ENCODE peak calls at places on chromosomes 11 and 22, in ten cellular contexts. J is PC-3, W is stomach, S is dorsolateral prefrontal cortex, C is A549, E is brain microvascular endothelial cell, Z is psoas muscle, P is pancreas, R is tibial nerve, D is epithelial cell of esophagus. Q is an unnamed sample.

GRCh38 chr11:76648061-76648460 is 22.5 kb downstream of the LRRC32 start:
- DNase-seq in C (no peak), S (no peak), R (no peak), Z (no peak), W (no peak), E (no peak), J (no peak), D (no peak), P (no peak), Q (no peak)

GRCh38 chr11:61960532-61960931 is 6.9 kb downstream of the FTH1 start:
- DNase-seq in C (no peak), D (no peak), J (no peak), W (no peak), Z (no peak), E (no peak), S (no peak), P (peak; percentile 13), R (no peak), Q (no peak)

GRCh38 chr22:44723801-44724200 is 21.8 kb downstream of the PRR5 start:
- DNase-seq in J (peak; percentile 39), W (no peak), R (no peak), Z (no peak), C (peak; percentile 39), E (peak; percentile 20), P (no peak), S (no peak), D (peak; percentile 48), Q (no peak)

GRCh38 chr11:14266622-14267021 is 92.4 kb downstream of the RRAS2 start:
- DNase-seq in C (no peak), P (no peak), R (no peak), Z (no peak), S (no peak), E (no peak), D (no peak), J (no peak), W (no peak), Q (no peak)

GRCh38 chr11:819943-820649 is 1.4 kb downstream of the PNPLA2 start:
- DNase-seq in S (no peak), R (peak; percentile 73), C (peak; percentile 77), Z (peak; percentile 88), E (no peak), D (peak; percentile 85), P (peak; percentile 95), J (peak; percentile 88), W (peak; percentile 97), Q (peak; percentile 62)

GRCh38 chr11:78045851-78046485 is 17.7 kb upstream of the THRSP start:
- DNase-seq in C (peak; percentile 81), R (peak; percentile 69), P (peak; percentile 68), S (peak; percentile 80), W (peak; percentile 89), E (peak; percentile 52), D (peak; percentile 60), J (peak; percentile 90), Z (peak; percentile 86), Q (peak; percentile 68)

GRCh38 chr11:46543564-46543963 is 50.3 kb downstream of the AMBRA1 start:
- DNase-seq in S (no peak), P (no peak), E (no peak), J (no peak), R (no peak), D (no peak), W (no peak), Z (no peak), C (no peak), Q (no peak)

GRCh38 chr22:27101288-27101687 is 443.9 kb downstream of the MIAT start:
- DNase-seq in P (no peak), R (no peak), E (no peak), D (no peak), Z (no peak), C (no peak), S (no peak), J (no peak), W (no peak), Q (no peak)

GRCh38 chr11:68978931-68979591 is 1.7 kb downstream of the MRGPRD start:
- DNase-seq in P (peak; percentile 10), W (no peak), R (peak; percentile 17), E (no peak), D (no peak), S (no peak), C (no peak), J (no peak), Z (no peak), Q (no peak)

GRCh38 chr11:1844221-1845094 is 5.7 kb downstream of the TNNI2 start:
- DNase-seq in E (no peak), R (no peak), W (no peak), J (no peak), Z (peak; percentile 63), C (no peak), D (peak; percentile 20), P (peak; percentile 51), S (no peak), Q (peak; percentile 6)

DNA sequence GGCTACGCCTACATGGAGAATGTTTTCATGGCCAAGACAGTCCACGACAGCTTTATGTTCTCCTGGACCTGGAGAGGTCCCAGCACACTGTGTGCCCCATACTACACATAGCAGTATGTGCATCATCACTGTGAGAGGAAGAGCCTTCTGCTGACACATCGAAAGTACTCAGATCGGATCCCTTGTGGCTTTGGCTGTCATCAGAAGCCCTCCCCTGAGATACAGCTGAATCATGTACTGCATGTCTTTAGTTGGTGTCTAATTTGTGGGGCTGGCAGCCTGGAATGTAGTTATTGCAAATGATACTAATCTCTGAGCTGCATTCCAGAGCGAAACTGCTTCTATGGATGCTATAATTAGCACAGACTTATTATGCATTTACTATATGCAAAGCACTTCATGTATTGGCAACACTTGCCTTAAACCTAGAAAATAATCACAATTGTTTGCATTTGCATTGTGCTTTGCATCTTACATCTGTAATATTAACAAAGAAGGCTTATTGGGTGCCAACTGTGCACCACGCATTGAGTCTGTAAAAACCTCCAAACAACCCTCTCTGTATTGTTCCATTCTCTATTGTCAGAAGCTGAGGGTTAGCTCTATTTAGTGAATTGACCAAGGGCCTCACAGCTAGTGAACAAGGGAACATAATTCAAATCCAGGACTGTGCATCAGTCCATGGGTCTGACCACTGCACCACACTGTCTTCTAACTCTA is 89.2 kb upstream of the CRTAM start:
- DNase-seq in Z (no peak), P (no peak), E (peak; percentile 96), J (peak; percentile 86), W (no peak), S (peak; percentile 37), D (peak; percentile 89), R (no peak), C (no peak), Q (peak; percentile 91)
- H3K4me3 ChIP-seq in Z (no peak overlapping the region), P (no peak overlapping the region), E (no peak overlapping the region), J (no peak overlapping the region), W (no peak overlapping the region), S (no peak overlapping the region), D (no peak overlapping the region), R (no peak overlapping the region), C (no peak overlapping the region), Q (no peak overlapping the region)

GRCh38 chr22:24727218-24727851 is 47.2 kb downstream of the PIWIL3 start:
- DNase-seq in D (peak; percentile 86), J (peak; percentile 87), Z (no peak), S (no peak), W (peak; percentile 48), E (peak; percentile 94), C (peak; percentile 7), P (no peak), R (no peak), Q (peak; percentile 92)

GRCh38 chr22:24730864-24731263 is 43.7 kb downstream of the PIWIL3 start:
- DNase-seq in P (no peak), C (no peak), Z (no peak), E (no peak), R (no peak), S (no peak), W (no peak), D (no peak), J (no peak), Q (no peak)

GRCh38 chr22:24726848-24727217 is 47.7 kb downstream of the PIWIL3 start:
- DNase-seq in D (no peak), S (no peak), E (no peak), C (no peak), J (no peak), P (no peak), R (no peak), Z (no peak), W (no peak), Q (no peak)

GRCh38 chr22:24731786-24732185 is 42.7 kb downstream of the PIWIL3 start:
- DNase-seq in C (no peak), Z (no peak), R (no peak), P (no peak), J (no peak), E (no peak), S (no peak), W (no peak), D (peak; percentile 33), Q (no peak)

GRCh38 chr22:24728790-24729637 is 45.5 kb downstream of the PIWIL3 start:
- DNase-seq in D (no peak), S (peak; percentile 18), C (no peak), J (no peak), W (no peak), R (no peak), Z (no peak), P (no peak), E (peak; percentile 70), Q (peak; percentile 54)
- TF ChIP-seq CTCF in D (no peak), S (no peak), C (no peak), J (no peak), W (no peak), R (no peak), Z (no peak), P (no peak), E (no peak), Q (no peak)

DNA sequence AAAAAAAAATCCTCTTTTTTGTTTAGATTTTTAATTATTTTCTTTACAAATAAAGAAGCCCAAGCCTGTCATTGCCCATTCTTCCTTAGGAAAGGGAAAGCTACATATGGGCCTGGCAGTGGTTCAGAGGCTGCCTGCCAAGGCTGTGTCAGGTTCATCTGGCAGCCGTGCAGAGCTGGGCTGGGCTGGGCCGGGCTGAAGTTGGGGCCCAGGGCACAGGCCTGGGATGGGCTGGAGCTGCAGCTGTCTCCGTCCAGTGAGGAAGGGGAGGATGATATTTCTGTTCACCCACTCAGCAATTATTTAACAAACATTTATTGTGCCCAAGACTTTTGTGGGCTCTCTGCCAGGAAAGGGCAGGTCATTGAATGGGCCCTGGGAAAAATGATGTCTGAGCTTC is 4.6 kb downstream of the PRR5L start:
- DNase-seq in C (no peak), D (no peak), Z (peak; percentile 24), S (peak; percentile 66), P (peak; percentile 80), W (peak; percentile 91), E (no peak), J (peak; percentile 59), R (no peak), Q (peak; percentile 62)
- H3K4me3 ChIP-seq in C (no peak overlapping the region), D (no peak overlapping the region), Z (no peak overlapping the region), S (no peak overlapping the region), P (no peak overlapping the region), W (no peak overlapping the region), E (no peak overlapping the region), J (no peak overlapping the region), R (no peak overlapping the region), Q (no peak overlapping the region)

GRCh38 chr11:57752954-57753353 is 1.3 kb upstream of the BTBD18 start:
- DNase-seq in P (no peak), J (no peak), E (no peak), Z (no peak), S (no peak), W (no peak), D (no peak), R (no peak), C (no peak), Q (no peak)

GRCh38 chr11:57746920-57747319 is 4.7 kb downstream of the BTBD18 start:
- DNase-seq in W (no peak), Z (no peak), R (no peak), E (no peak), P (no peak), D (no peak), J (no peak), S (no peak), C (no peak), Q (no peak)

GRCh38 chr11:57751676-57752253 is at the start of gene BTBD18:
- DNase-seq in S (no peak), P (peak; percentile 49), R (no peak), W (peak; percentile 56), J (peak; percentile 79), C (peak; percentile 57), E (peak; percentile 54), Z (no peak), D (peak; percentile 69), Q (peak; percentile 64)
- TF ChIP-seq CTCF in S (peak; percentile 61), P (peak; percentile 33), R (peak; percentile 18), W (no peak), J (peak; percentile 87), C (peak; percentile 65), E (peak; percentile 72), Z (peak; percentile 40), D (peak; percentile 70), Q (peak; percentile 65)

Q was measured in astrocyte of the spinal cord.